ENCODE peak calls at places on chromosomes 11 and 22, in nine cellular contexts. J is NCI-H2171; W is neural progenitor cell; U is NCI-H2029; D is substantia nigra; T is activated CD8-positive, alpha-beta memory T cell treated with anti-CD3 and anti-CD28 coated beads, Interleukin-2, amount 50 U/mL, for 48 hours; R is heart right ventricle; V is AG10803; X is HTR-8/SVneo. B is an unnamed sample.

GRCh38 chr22:33274214-33274828 is 216.1 kb upstream of the SYN3 start:
- DNase-seq in J (peak; percentile 29), W (peak; percentile 70), U (no peak), D (no peak), T (peak; percentile 57), R (no peak), V (peak; percentile 3), X (no peak), B (no peak)

GRCh38 chr11:87463486-87464102 is 425.9 kb downstream of the TMEM135 start:
- DNase-seq in J (no peak), W (peak; percentile 66), U (peak; percentile 29), D (no peak), T (no peak), R (no peak), V (peak; percentile 34), X (peak; percentile 15), B (no peak)

GRCh38 chr11:85953491-85954143 is 98.4 kb downstream of the CCDC83 start:
- DNase-seq in J (no peak), W (no peak), U (no peak), D (no peak), T (no peak), R (no peak), V (peak; percentile 81), X (no peak), B (no peak)

GRCh38 chr11:7787239-7787638 is 9.5 kb downstream of the OR5P2 start:
- DNase-seq in J (no peak), W (no peak), U (no peak), D (no peak), T (no peak), R (no peak), V (no peak), X (no peak), B (no peak)

GRCh38 chr11:75667831-75668507 is 869 bp downstream of the MAP6 start:
- DNase-seq in J (peak; percentile 50), W (peak; percentile 94), U (peak; percentile 34), D (peak; percentile 71), T (peak; percentile 63), R (peak; percentile 59), V (peak; percentile 51), X (peak; percentile 48), B (peak; percentile 44)

GRCh38 chr22:38755911-38756532 is at the start of gene SUN2:
- DNase-seq in J (peak; percentile 87), W (peak; percentile 87), U (peak; percentile 75), D (peak; percentile 97), T (peak; percentile 95), R (peak; percentile 96), V (peak; percentile 83), X (peak; percentile 87), B (peak; percentile 88)

GRCh38 chr11:9053631-9054030 is 37.8 kb downstream of the SCUBE2 start:
- DNase-seq in J (no peak), W (no peak), U (no peak), D (no peak), T (no peak), R (no peak), V (peak; percentile 58), X (peak; percentile 48), B (no peak)

GRCh38 chr22:46533434-46533833 is 4.0 kb downstream of the CELSR1 start:
- DNase-seq in J (no peak), W (no peak), U (no peak), D (no peak), T (no peak), R (no peak), V (no peak), X (no peak), B (no peak)

GRCh38 chr11:103812680-103813079 is 223.8 kb upstream of the DDI1 start:
- DNase-seq in J (no peak), W (no peak), U (no peak), D (no peak), T (no peak), R (no peak), V (no peak), X (no peak), B (no peak)

GRCh38 chr11:128533473-128533872 is 53.9 kb downstream of the ETS1 start:
- DNase-seq in J (no peak), W (no peak), U (no peak), D (no peak), T (no peak), R (no peak), V (no peak), X (no peak), B (no peak)

GRCh38 chr22:29768052-29768680 is 997 bp downstream of the UQCR10 start:
- DNase-seq in J (no peak), W (no peak), U (no peak), D (no peak), T (no peak), R (no peak), V (peak; percentile 39), X (no peak), B (no peak)

GRCh38 chr11:18108254-18108653 is 2.4 kb upstream of the SAAL1 start:
- DNase-seq in J (no peak), W (no peak), U (no peak), D (no peak), T (no peak), R (no peak), V (no peak), X (no peak), B (no peak)

GRCh38 chr11:83122050-83122449 is 34.9 kb upstream of the PCF11 start:
- DNase-seq in J (no peak), W (no peak), U (no peak), D (no peak), T (no peak), R (no peak), V (peak; percentile 17), X (no peak), B (no peak)

GRCh38 chr11:57426754-57427691 is at the start of gene SLC43A3:
- DNase-seq in J (no peak), W (peak; percentile 70), U (peak; percentile 18), D (peak; percentile 22), T (peak; percentile 88), R (peak; percentile 77), V (peak; percentile 96), X (no peak), B (no peak)

GRCh38 chr11:63226488-63227114 is 16.8 kb downstream of the SLC22A25 start:
- DNase-seq in J (no peak), W (no peak), U (no peak), D (no peak), T (no peak), R (no peak), V (no peak), X (no peak), B (no peak)

GRCh38 chr11:123801765-123802164 is 4.4 kb downstream of the OR6M1 start:
- DNase-seq in J (no peak), W (no peak), U (no peak), D (no peak), T (no peak), R (no peak), V (no peak), X (no peak), B (no peak)

GRCh38 chr11:126345759-126346585 is 9.5 kb upstream of the ST3GAL4 start:
- DNase-seq in J (no peak), W (no peak), U (no peak), D (no peak), T (no peak), R (peak; percentile 53), V (peak; percentile 78), X (no peak), B (no peak)

GRCh38 chr22:41917906-41918791 is 3.3 kb upstream of the SHISA8 start:
- DNase-seq in J (no peak), W (no peak), U (peak; percentile 52), D (no peak), T (peak; percentile 61), R (peak; percentile 62), V (peak; percentile 25), X (peak; percentile 58), B (no peak)

GRCh38 chr11:116821050-116821918 is 1.8 kb downstream of the APOA4 start:
- DNase-seq in J (no peak), W (no peak), U (no peak), D (no peak), T (no peak), R (no peak), V (no peak), X (no peak), B (no peak)

GRCh38 chr22:19040581-19041402 is 81.4 kb downstream of the DGCR2 start:
- DNase-seq in J (no peak), W (no peak), U (no peak), D (no peak), T (no peak), R (no peak), V (no peak), X (no peak), B (no peak)

GRCh38 chr11:129313588-129314288 is 61.9 kb upstream of the BARX2 start:
- DNase-seq in J (no peak), W (no peak), U (peak; percentile 51), D (no peak), T (no peak), R (no peak), V (peak; percentile 21), X (no peak), B (no peak)

GRCh38 chr11:8794126-8794525 is 111.5 kb downstream of the RPL27A start:
- DNase-seq in J (no peak), W (no peak), U (no peak), D (no peak), T (no peak), R (no peak), V (no peak), X (no peak), B (no peak)

GRCh38 chr11:115530752-115531151 is 26.5 kb upstream of the CADM1 start:
- DNase-seq in J (no peak), W (peak; percentile 47), U (no peak), D (no peak), T (no peak), R (no peak), V (no peak), X (no peak), B (no peak)

GRCh38 chr11:130211781-130212401 is 52.3 kb downstream of the ST14 start:
- DNase-seq in J (no peak), W (no peak), U (no peak), D (no peak), T (peak; percentile 44), R (no peak), V (no peak), X (no peak), B (no peak)

GRCh38 chr22:37419916-37420655 is 7.2 kb downstream of the ELFN2 start:
- DNase-seq in J (no peak), W (peak; percentile 74), U (no peak), D (no peak), T (peak; percentile 64), R (no peak), V (no peak), X (no peak), B (no peak)

GRCh38 chr11:78251083-78251699 is 62.5 kb downstream of the USP35 start:
- DNase-seq in J (no peak), W (no peak), U (no peak), D (no peak), T (no peak), R (no peak), V (peak; percentile 55), X (no peak), B (no peak)

B was measured in C1 segment of cervical spinal cord.